ENCODE peak calls at places on chromosome 7, in eight cellular contexts. One of them, this sample, is unnamed. For H3K36me3, the result is how much of the 10 kb centered on the place peaks cover.

GRCh38 chr7:40887099-40887498 is 752.3 kb downstream of the SUGCT start:
- ATAC-seq in HCT116: no peak
- ATAC-seq in K562: no peak
- ATAC-seq in GM12878: no peak
- ATAC-seq in HepG2: no peak
- ATAC-seq in Panc1: no peak
- ATAC-seq in upper lobe of left lung: no peak
- ATAC-seq in GM23338: no peak
- ATAC-seq in this sample: no peak

GRCh38 chr7:143444785-143445184 is 1.5 kb downstream of the TAS2R60 start:
- ATAC-seq in HCT116: no peak
- ATAC-seq in K562: no peak
- ATAC-seq in GM12878: no peak
- ATAC-seq in HepG2: peak
- ATAC-seq in Panc1: no peak
- ATAC-seq in upper lobe of left lung: no peak
- ATAC-seq in GM23338: no peak
- ATAC-seq in this sample: no peak

GRCh38 chr7:101363196-101363733 is 590 bp downstream of the COL26A1 start:
- ATAC-seq in HCT116: no peak
- ATAC-seq in K562: no peak
- ATAC-seq in GM12878: no peak
- ATAC-seq in HepG2: peak
- ATAC-seq in Panc1: peak
- ATAC-seq in upper lobe of left lung: no peak
- ATAC-seq in GM23338: peak
- ATAC-seq in this sample: no peak

GRCh38 chr7:141366098-141366621 is 185.1 kb upstream of the AGK start:
- ATAC-seq in HCT116: no peak
- ATAC-seq in K562: no peak
- ATAC-seq in GM12878: no peak
- ATAC-seq in HepG2: no peak
- ATAC-seq in Panc1: no peak
- ATAC-seq in upper lobe of left lung: no peak
- ATAC-seq in GM23338: peak
- ATAC-seq in this sample: no peak

GRCh38 chr7:90487808-90488207 is 18.4 kb downstream of the PTTG1IP2 start:
- ATAC-seq in HCT116: no peak
- ATAC-seq in K562: no peak
- ATAC-seq in GM12878: no peak
- ATAC-seq in HepG2: no peak
- ATAC-seq in Panc1: no peak
- ATAC-seq in upper lobe of left lung: no peak
- ATAC-seq in GM23338: no peak
- ATAC-seq in this sample: no peak

GRCh38 chr7:16881809-16882208 is at the start of gene AGR3:
- ATAC-seq in HCT116: no peak
- ATAC-seq in K562: no peak
- ATAC-seq in GM12878: no peak
- ATAC-seq in HepG2: no peak
- ATAC-seq in Panc1: no peak
- ATAC-seq in upper lobe of left lung: peak
- ATAC-seq in GM23338: no peak
- ATAC-seq in this sample: no peak

GRCh38 chr7:91112902-91113321 is 151.3 kb upstream of the FZD1 start:
- ATAC-seq in HCT116: no peak
- ATAC-seq in K562: no peak
- ATAC-seq in GM12878: no peak
- ATAC-seq in HepG2: no peak
- ATAC-seq in Panc1: no peak
- ATAC-seq in upper lobe of left lung: no peak
- ATAC-seq in GM23338: no peak
- ATAC-seq in this sample: no peak

GRCh38 chr7:1757601-1758000 is 87.5 kb downstream of the ELFN1 start:
- ATAC-seq in HCT116: no peak
- ATAC-seq in K562: no peak
- ATAC-seq in GM12878: no peak
- ATAC-seq in HepG2: no peak
- ATAC-seq in Panc1: no peak
- ATAC-seq in upper lobe of left lung: no peak
- ATAC-seq in GM23338: no peak
- ATAC-seq in this sample: no peak

GRCh38 chr7:20021834-20022233 is 195.3 kb downstream of the MACC1 start:
- ATAC-seq in HCT116: no peak
- ATAC-seq in K562: no peak
- ATAC-seq in GM12878: peak
- ATAC-seq in HepG2: no peak
- ATAC-seq in Panc1: no peak
- ATAC-seq in upper lobe of left lung: no peak
- ATAC-seq in GM23338: no peak
- ATAC-seq in this sample: no peak

GRCh38 chr7:96773483-96773882 is 63.8 kb upstream of the SEM1 start:
- ATAC-seq in HCT116: no peak
- ATAC-seq in K562: no peak
- ATAC-seq in GM12878: no peak
- ATAC-seq in HepG2: no peak
- ATAC-seq in Panc1: no peak
- ATAC-seq in upper lobe of left lung: no peak
- ATAC-seq in GM23338: no peak
- ATAC-seq in this sample: no peak

GRCh38 chr7:117143066-117143465 is 179.8 kb downstream of the WNT2 start:
- ATAC-seq in HCT116: no peak
- ATAC-seq in K562: no peak
- ATAC-seq in GM12878: no peak
- ATAC-seq in HepG2: no peak
- ATAC-seq in Panc1: no peak
- ATAC-seq in upper lobe of left lung: no peak
- ATAC-seq in GM23338: no peak
- ATAC-seq in this sample: no peak

GRCh38 chr7:23357190-23358093 is 58.3 kb downstream of the MALSU1 start:
- ATAC-seq in HCT116: peak
- ATAC-seq in K562: peak
- ATAC-seq in GM12878: peak
- ATAC-seq in HepG2: peak
- ATAC-seq in Panc1: peak
- ATAC-seq in upper lobe of left lung: no peak
- ATAC-seq in GM23338: peak
- ATAC-seq in this sample: no peak

GRCh38 chr7:143436539-143436938 is 6.7 kb upstream of the TAS2R60 start:
- ATAC-seq in HCT116: no peak
- ATAC-seq in K562: no peak
- ATAC-seq in GM12878: no peak
- ATAC-seq in HepG2: no peak
- ATAC-seq in Panc1: no peak
- ATAC-seq in upper lobe of left lung: no peak
- ATAC-seq in GM23338: peak
- ATAC-seq in this sample: no peak

GRCh38 chr7:81484266-81484665 is 285.6 kb downstream of the HGF start:
- ATAC-seq in HCT116: peak
- ATAC-seq in K562: no peak
- ATAC-seq in GM12878: peak
- ATAC-seq in HepG2: peak
- ATAC-seq in Panc1: no peak
- ATAC-seq in upper lobe of left lung: peak
- ATAC-seq in GM23338: peak
- ATAC-seq in this sample: peak

GRCh38 chr7:93910076-93910994 is 4.0 kb downstream of the GNGT1 start:
- ATAC-seq in HCT116: no peak
- ATAC-seq in K562: no peak
- ATAC-seq in GM12878: no peak
- ATAC-seq in HepG2: no peak
- ATAC-seq in Panc1: no peak
- ATAC-seq in upper lobe of left lung: no peak
- ATAC-seq in GM23338: no peak
- ATAC-seq in this sample: peak

GRCh38 chr7:98354511-98355249 is 46.2 kb downstream of the BAIAP2L1 start:
- ATAC-seq in HCT116: peak
- ATAC-seq in K562: no peak
- ATAC-seq in GM12878: no peak
- ATAC-seq in HepG2: peak
- ATAC-seq in Panc1: peak
- ATAC-seq in upper lobe of left lung: peak
- ATAC-seq in GM23338: peak
- ATAC-seq in this sample: no peak

GRCh38 chr7:137886266-137886665 is 39.5 kb upstream of the DGKI start:
- ATAC-seq in HCT116: no peak
- ATAC-seq in K562: no peak
- ATAC-seq in GM12878: no peak
- ATAC-seq in HepG2: no peak
- ATAC-seq in Panc1: no peak
- ATAC-seq in upper lobe of left lung: no peak
- ATAC-seq in GM23338: peak
- ATAC-seq in this sample: no peak

GRCh38 chr7:87345962-87346371 is 503 bp downstream of the CROT start:
- ATAC-seq in HCT116: no peak
- ATAC-seq in K562: no peak
- ATAC-seq in GM12878: peak
- ATAC-seq in HepG2: no peak
- ATAC-seq in Panc1: peak
- ATAC-seq in upper lobe of left lung: peak
- ATAC-seq in GM23338: no peak
- ATAC-seq in this sample: peak

GRCh38 chr7:142549007-142549406 is 200.3 kb upstream of the PRSS1 start:
- ATAC-seq in HCT116: no peak
- ATAC-seq in K562: no peak
- ATAC-seq in GM12878: no peak
- ATAC-seq in HepG2: no peak
- ATAC-seq in Panc1: no peak
- ATAC-seq in upper lobe of left lung: no peak
- ATAC-seq in GM23338: no peak
- ATAC-seq in this sample: no peak

GRCh38 chr7:70000747-70001348 is 402.6 kb downstream of the AUTS2 start:
- ATAC-seq in HCT116: no peak
- ATAC-seq in K562: no peak
- ATAC-seq in GM12878: peak
- ATAC-seq in HepG2: no peak
- ATAC-seq in Panc1: no peak
- ATAC-seq in upper lobe of left lung: no peak
- ATAC-seq in GM23338: no peak
- ATAC-seq in this sample: no peak

GRCh38 chr7:55478700-55479099 is 93.6 kb downstream of the VOPP1 start:
- ATAC-seq in HCT116: no peak
- ATAC-seq in K562: no peak
- ATAC-seq in GM12878: no peak
- ATAC-seq in HepG2: no peak
- ATAC-seq in Panc1: no peak
- ATAC-seq in upper lobe of left lung: no peak
- ATAC-seq in GM23338: no peak
- ATAC-seq in this sample: no peak

GRCh38 chr7:2445047-2445446 is 31.2 kb downstream of the GRIFIN start:
- ATAC-seq in HCT116: no peak
- ATAC-seq in K562: no peak
- ATAC-seq in GM12878: no peak
- ATAC-seq in HepG2: no peak
- ATAC-seq in Panc1: no peak
- ATAC-seq in upper lobe of left lung: no peak
- ATAC-seq in GM23338: no peak
- ATAC-seq in this sample: peak

GRCh38 chr7:101871351-101871750 is 53.9 kb downstream of the CUX1 start:
- ATAC-seq in HCT116: no peak
- ATAC-seq in K562: no peak
- ATAC-seq in GM12878: no peak
- ATAC-seq in HepG2: no peak
- ATAC-seq in Panc1: no peak
- ATAC-seq in upper lobe of left lung: no peak
- ATAC-seq in GM23338: no peak
- ATAC-seq in this sample: no peak

GRCh38 chr7:77989981-77990566 is 191.5 kb downstream of the PHTF2 start:
- ATAC-seq in HCT116: peak
- ATAC-seq in K562: peak
- ATAC-seq in GM12878: no peak
- ATAC-seq in HepG2: peak
- ATAC-seq in Panc1: no peak
- ATAC-seq in upper lobe of left lung: no peak
- ATAC-seq in GM23338: peak
- ATAC-seq in this sample: no peak

GRCh38 chr7:149181136-149181790 is 14.1 kb upstream of the ZNF282 start:
- ATAC-seq in HCT116: no peak
- ATAC-seq in K562: no peak
- ATAC-seq in GM12878: no peak
- ATAC-seq in HepG2: no peak
- ATAC-seq in Panc1: no peak
- ATAC-seq in upper lobe of left lung: no peak
- ATAC-seq in GM23338: no peak
- ATAC-seq in this sample: no peak
- H3K36me3 ChIP-seq in HCT116: under half
- H3K36me3 ChIP-seq in K562: half or more
- H3K36me3 ChIP-seq in GM12878: under half
- H3K36me3 ChIP-seq in HepG2: under half
- H3K36me3 ChIP-seq in Panc1: under half
- H3K36me3 ChIP-seq in upper lobe of left lung: under half
- H3K36me3 ChIP-seq in GM23338: half or more
- H3K36me3 ChIP-seq in this sample: half or more

DNA sequence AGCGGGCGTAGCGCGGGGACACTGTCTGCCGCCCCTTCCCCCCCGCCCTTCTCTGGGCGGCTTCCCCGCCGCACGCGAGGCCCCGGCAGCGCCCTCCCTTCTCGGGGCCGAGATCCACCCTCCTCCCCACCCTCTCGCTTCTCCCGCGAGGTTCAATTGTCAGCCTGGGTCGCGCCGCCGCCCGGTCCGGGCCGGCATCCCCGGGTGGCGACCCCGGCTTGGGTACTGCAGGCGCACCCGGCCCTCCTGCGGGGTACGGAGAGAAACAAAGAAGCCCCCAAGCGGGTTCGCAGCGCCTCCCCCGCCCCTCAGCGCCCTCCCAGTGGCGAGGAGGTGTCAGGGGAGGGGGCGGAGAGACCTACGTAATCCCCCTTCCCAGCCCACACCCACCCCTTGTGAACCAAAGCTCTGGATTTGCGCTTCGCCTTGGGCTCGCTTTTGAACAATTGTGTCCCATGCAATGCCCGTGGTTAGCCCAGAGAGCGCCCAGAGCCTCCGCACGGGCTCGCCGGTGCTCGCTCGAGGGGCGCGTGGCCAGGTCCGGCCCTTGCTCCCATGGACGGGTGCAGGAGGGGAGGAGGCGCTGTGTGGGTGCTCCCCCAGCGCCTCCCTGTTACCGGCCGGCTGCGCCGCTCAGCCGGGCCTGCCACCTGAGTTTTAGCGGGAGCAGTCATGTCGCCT is 634 bp downstream of the HECW1 start:
- ATAC-seq in HCT116: no peak
- ATAC-seq in K562: peak
- ATAC-seq in GM12878: peak
- ATAC-seq in HepG2: peak
- ATAC-seq in Panc1: peak
- ATAC-seq in upper lobe of left lung: peak
- ATAC-seq in GM23338: peak
- ATAC-seq in this sample: peak
- H3K4me3 ChIP-seq in HCT116: no peak
- H3K4me3 ChIP-seq in K562: peak
- H3K4me3 ChIP-seq in GM12878: peak
- H3K4me3 ChIP-seq in HepG2: no peak
- H3K4me3 ChIP-seq in Panc1: no peak
- H3K4me3 ChIP-seq in upper lobe of left lung: peak
- H3K4me3 ChIP-seq in GM23338: peak
- H3K4me3 ChIP-seq in this sample: peak

GRCh38 chr7:48971173-48971572 is 46.8 kb downstream of the CDC14C start:
- ATAC-seq in HCT116: no peak
- ATAC-seq in K562: no peak
- ATAC-seq in GM12878: no peak
- ATAC-seq in HepG2: no peak
- ATAC-seq in Panc1: no peak
- ATAC-seq in upper lobe of left lung: no peak
- ATAC-seq in GM23338: no peak
- ATAC-seq in this sample: no peak
- TF ChIP-seq POLR2AphosphoS5 in HCT116: no peak
- TF ChIP-seq POLR2AphosphoS5 in K562: no peak
- TF ChIP-seq POLR2AphosphoS5 in GM12878: no peak
- TF ChIP-seq POLR2AphosphoS5 in HepG2: no peak
- TF ChIP-seq POLR2AphosphoS5 in Panc1: no peak
- TF ChIP-seq POLR2AphosphoS5 in upper lobe of left lung: no peak
- TF ChIP-seq POLR2AphosphoS5 in GM23338: no peak
- TF ChIP-seq POLR2AphosphoS5 in this sample: no peak

GRCh38 chr7:32582036-32582435 is 86.7 kb downstream of the AVL9 start:
- ATAC-seq in HCT116: no peak
- ATAC-seq in K562: no peak
- ATAC-seq in GM12878: no peak
- ATAC-seq in HepG2: no peak
- ATAC-seq in Panc1: no peak
- ATAC-seq in upper lobe of left lung: no peak
- ATAC-seq in GM23338: no peak
- ATAC-seq in this sample: no peak
- H3K36me3 ChIP-seq in HCT116: under half
- H3K36me3 ChIP-seq in K562: half or more
- H3K36me3 ChIP-seq in GM12878: under half
- H3K36me3 ChIP-seq in HepG2: half or more
- H3K36me3 ChIP-seq in Panc1: half or more
- H3K36me3 ChIP-seq in upper lobe of left lung: half or more
- H3K36me3 ChIP-seq in GM23338: under half
- H3K36me3 ChIP-seq in this sample: under half

This sample was measured in gastroesophageal sphincter.